ENCODE peak calls at places on chromosomes 3 and 15, in five cellular contexts. One of them, this sample, is unnamed.

GRCh38 chr15:38040615-38041014 is 106.2 kb downstream of the TMCO5A start:
- DNase-seq in dorsolateral prefrontal cortex: no peak
- DNase-seq in PC-3: no peak
- DNase-seq in AG04450: no peak
- DNase-seq in OCI-LY7: no peak
- DNase-seq in this sample: no peak

GRCh38 chr3:140151321-140151720 is 216.3 kb downstream of the CLSTN2 start:
- DNase-seq in dorsolateral prefrontal cortex: no peak
- DNase-seq in PC-3: no peak
- DNase-seq in AG04450: no peak
- DNase-seq in OCI-LY7: no peak
- DNase-seq in this sample: no peak

GRCh38 chr3:169664034-169664820 is 715 bp upstream of the MECOM start:
- DNase-seq in dorsolateral prefrontal cortex: no peak
- DNase-seq in PC-3: peak
- DNase-seq in AG04450: no peak
- DNase-seq in OCI-LY7: no peak
- DNase-seq in this sample: no peak

GRCh38 chr3:32819581-32820348 is 2.0 kb downstream of the TRIM71 start:
- DNase-seq in dorsolateral prefrontal cortex: no peak
- DNase-seq in PC-3: no peak
- DNase-seq in AG04450: no peak
- DNase-seq in OCI-LY7: no peak
- DNase-seq in this sample: no peak

GRCh38 chr3:182469086-182469485 is 324.2 kb upstream of the ATP11B start:
- DNase-seq in dorsolateral prefrontal cortex: no peak
- DNase-seq in PC-3: peak
- DNase-seq in AG04450: no peak
- DNase-seq in OCI-LY7: no peak
- DNase-seq in this sample: no peak

GRCh38 chr3:42780892-42781700 is 8.0 kb upstream of the CCDC13 start:
- DNase-seq in dorsolateral prefrontal cortex: no peak
- DNase-seq in PC-3: peak
- DNase-seq in AG04450: no peak
- DNase-seq in OCI-LY7: peak
- DNase-seq in this sample: peak

GRCh38 chr3:11288786-11289637 is 16.8 kb downstream of the ATG7 start:
- DNase-seq in dorsolateral prefrontal cortex: no peak
- DNase-seq in PC-3: peak
- DNase-seq in AG04450: peak
- DNase-seq in OCI-LY7: no peak
- DNase-seq in this sample: peak

GRCh38 chr3:196872316-196872715 is 4.6 kb downstream of the SENP5 start:
- DNase-seq in dorsolateral prefrontal cortex: no peak
- DNase-seq in PC-3: no peak
- DNase-seq in AG04450: peak
- DNase-seq in OCI-LY7: no peak
- DNase-seq in this sample: no peak

GRCh38 chr15:39312984-39313383 is 267.9 kb upstream of the THBS1 start:
- DNase-seq in dorsolateral prefrontal cortex: no peak
- DNase-seq in PC-3: peak
- DNase-seq in AG04450: no peak
- DNase-seq in OCI-LY7: peak
- DNase-seq in this sample: no peak
- TF ChIP-seq CTCF in dorsolateral prefrontal cortex: no peak
- TF ChIP-seq CTCF in PC-3: peak
- TF ChIP-seq CTCF in AG04450: peak
- TF ChIP-seq CTCF in OCI-LY7: peak
- TF ChIP-seq CTCF in this sample: no peak

DNA sequence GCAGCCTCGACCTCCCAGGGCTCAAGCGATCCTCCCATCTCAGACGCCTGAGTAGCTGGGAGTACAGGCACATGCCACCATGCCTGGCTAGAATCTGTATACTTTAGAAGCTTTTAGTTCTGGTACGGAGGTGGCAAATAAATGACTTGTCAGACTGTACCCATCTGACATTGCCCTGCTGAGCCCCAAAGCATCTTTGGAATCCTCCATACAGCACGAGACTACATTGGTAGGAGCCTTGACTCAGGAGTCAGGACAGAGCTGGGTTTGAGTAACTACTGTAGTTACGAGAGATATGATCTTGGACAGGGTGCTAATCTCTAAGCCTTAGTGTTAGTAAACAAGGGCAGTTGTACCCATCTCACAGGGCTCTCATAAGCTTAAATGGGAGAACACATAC is 67.8 kb upstream of the NPHP3 start:
- DNase-seq in dorsolateral prefrontal cortex: no peak
- DNase-seq in PC-3: no peak
- DNase-seq in AG04450: no peak
- DNase-seq in OCI-LY7: no peak
- DNase-seq in this sample: no peak
- H3K27ac ChIP-seq in dorsolateral prefrontal cortex: no peak
- H3K27ac ChIP-seq in PC-3: no peak
- H3K27ac ChIP-seq in AG04450: no peak
- H3K27ac ChIP-seq in OCI-LY7: no peak
- H3K27ac ChIP-seq in this sample: no peak

GRCh38 chr15:93088200-93088980 is 621 bp downstream of the RGMA start:
- DNase-seq in dorsolateral prefrontal cortex: no peak
- DNase-seq in PC-3: no peak
- DNase-seq in AG04450: no peak
- DNase-seq in OCI-LY7: no peak
- DNase-seq in this sample: peak
- TF ChIP-seq CTCF in dorsolateral prefrontal cortex: no peak
- TF ChIP-seq CTCF in PC-3: peak
- TF ChIP-seq CTCF in AG04450: no peak
- TF ChIP-seq CTCF in OCI-LY7: no peak
- TF ChIP-seq CTCF in this sample: peak

DNA sequence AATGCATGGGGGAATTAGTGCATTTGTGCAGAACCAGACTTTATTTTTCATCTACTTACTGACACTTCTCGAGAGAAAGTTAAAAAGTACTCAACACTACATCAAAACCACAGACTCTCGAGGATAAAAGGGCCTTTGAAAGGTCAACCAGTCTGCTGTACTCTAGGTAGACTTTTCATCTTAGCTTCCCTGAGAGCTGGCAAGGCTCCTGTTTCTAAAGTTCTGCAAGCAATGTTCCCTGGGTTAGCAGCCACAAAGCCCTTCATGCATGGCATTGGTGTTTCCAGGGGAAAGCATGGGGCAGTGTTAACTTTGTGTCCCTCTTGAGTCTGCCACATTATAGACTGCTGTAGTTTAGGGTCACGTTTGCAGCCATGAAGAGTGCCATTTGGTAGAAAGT is 106.4 kb upstream of the PFN2 start:
- DNase-seq in dorsolateral prefrontal cortex: no peak
- DNase-seq in PC-3: no peak
- DNase-seq in AG04450: no peak
- DNase-seq in OCI-LY7: no peak
- DNase-seq in this sample: no peak
- H3K27ac ChIP-seq in dorsolateral prefrontal cortex: no peak
- H3K27ac ChIP-seq in PC-3: peak
- H3K27ac ChIP-seq in AG04450: no peak
- H3K27ac ChIP-seq in OCI-LY7: no peak
- H3K27ac ChIP-seq in this sample: no peak

DNA sequence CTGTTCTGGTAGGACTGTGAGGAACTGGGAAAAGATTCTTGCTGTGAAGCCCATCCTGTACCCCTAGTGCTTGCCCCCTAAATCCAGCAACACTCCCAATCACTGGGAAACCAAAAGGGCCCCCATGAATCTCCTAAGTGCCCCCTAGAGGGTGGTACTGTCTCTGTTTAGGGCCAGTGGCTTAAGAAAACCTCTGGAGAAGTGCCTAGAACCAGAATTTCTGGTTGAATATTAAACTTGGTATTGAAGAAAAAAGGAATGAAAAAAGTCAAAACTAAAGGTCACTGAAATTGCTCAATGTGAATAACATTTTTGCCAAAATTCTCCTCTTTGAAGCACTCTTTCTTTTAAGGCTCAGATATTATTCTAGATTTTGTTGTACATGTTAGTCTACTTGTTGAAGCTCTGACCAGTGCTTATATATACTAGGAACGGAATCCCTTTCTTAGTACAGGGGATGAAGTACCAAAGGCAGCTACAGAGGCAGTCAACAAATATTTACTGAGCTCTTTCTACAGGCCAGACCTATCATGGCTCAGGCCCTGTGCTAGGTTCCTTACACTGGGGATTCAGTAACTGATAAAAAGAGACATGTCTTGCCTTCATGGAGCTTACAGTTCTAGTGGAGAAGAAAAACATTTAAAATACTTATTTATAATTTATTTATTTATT is 138.8 kb downstream of the MYLK start:
- DNase-seq in dorsolateral prefrontal cortex: no peak
- DNase-seq in PC-3: peak
- DNase-seq in AG04450: no peak
- DNase-seq in OCI-LY7: peak
- DNase-seq in this sample: no peak
- TF ChIP-seq CTCF in dorsolateral prefrontal cortex: peak
- TF ChIP-seq CTCF in PC-3: peak
- TF ChIP-seq CTCF in AG04450: no peak
- TF ChIP-seq CTCF in OCI-LY7: peak
- TF ChIP-seq CTCF in this sample: no peak

DNA sequence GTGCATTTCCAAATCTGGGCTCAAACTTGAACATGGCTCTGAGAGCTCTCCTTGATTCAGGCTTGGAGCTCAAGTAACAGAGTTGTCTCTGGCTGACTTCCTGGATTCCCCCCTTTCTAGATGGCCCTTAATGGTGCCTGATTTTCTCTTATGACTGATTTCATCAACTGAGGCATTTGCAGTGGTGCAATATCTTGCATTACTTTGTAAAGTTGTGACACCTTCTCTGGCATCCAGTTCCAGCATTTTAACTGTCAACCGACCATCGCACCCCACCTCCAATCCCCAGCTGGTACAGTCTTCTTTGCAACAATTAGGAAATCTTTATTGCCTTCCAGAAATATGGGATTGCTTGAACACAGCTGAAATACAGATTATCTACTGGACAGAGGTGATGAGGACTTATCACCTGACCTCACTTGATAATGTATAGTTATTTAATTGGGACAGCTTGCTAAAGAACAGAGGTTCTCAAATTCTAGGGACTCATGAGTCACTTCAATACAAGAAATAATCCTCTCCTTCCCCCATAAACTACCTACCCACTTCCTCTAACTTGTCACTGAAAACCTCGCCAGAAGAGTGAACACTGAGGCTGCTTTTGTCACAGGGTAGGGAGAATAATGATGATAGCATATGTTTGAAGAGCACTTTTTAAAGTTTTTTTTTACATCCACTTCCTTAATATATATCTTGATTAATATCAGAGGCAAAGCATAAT is 41.8 kb downstream of the FILIP1L start:
- DNase-seq in dorsolateral prefrontal cortex: no peak
- DNase-seq in PC-3: peak
- DNase-seq in AG04450: no peak
- DNase-seq in OCI-LY7: no peak
- DNase-seq in this sample: no peak
- H3K27ac ChIP-seq in dorsolateral prefrontal cortex: no peak
- H3K27ac ChIP-seq in PC-3: no peak
- H3K27ac ChIP-seq in AG04450: no peak
- H3K27ac ChIP-seq in OCI-LY7: no peak
- H3K27ac ChIP-seq in this sample: no peak

GRCh38 chr15:43081283-43081682 is 24.6 kb downstream of the UBR1 start:
- DNase-seq in dorsolateral prefrontal cortex: no peak
- DNase-seq in PC-3: no peak
- DNase-seq in AG04450: no peak
- DNase-seq in OCI-LY7: no peak
- DNase-seq in this sample: no peak
- TF ChIP-seq CTCF in dorsolateral prefrontal cortex: no peak
- TF ChIP-seq CTCF in PC-3: no peak
- TF ChIP-seq CTCF in AG04450: no peak
- TF ChIP-seq CTCF in OCI-LY7: no peak
- TF ChIP-seq CTCF in this sample: no peak